ENCODE peak calls at places on chromosomes 5 and 9, in four cellular contexts. A is WTC11, U is HEK293T, Y is K562. P is an unnamed sample.

GRCh38 chr9:72527801-72528195 is 6.4 kb downstream of the TMC1 start:
- DNase-seq in A (no peak), Y (no peak), U (no peak), P (no peak)

GRCh38 chr5:142717582-142718215 is 31.8 kb upstream of the FGF1 start:
- DNase-seq in A (no peak), Y (peak; percentile 30), U (peak; percentile 35), P (peak; percentile 52)

GRCh38 chr5:145244788-145245187 is 590.4 kb downstream of the PRELID2 start:
- DNase-seq in U (no peak), Y (no peak), A (no peak), P (no peak)

GRCh38 chr9:113853333-113853732 is 22.8 kb upstream of the ZNF618 start:
- DNase-seq in U (peak; percentile 19), A (peak; percentile 36), Y (peak; percentile 21), P (peak; percentile 28)

GRCh38 chr9:135036861-135037465 is 50.5 kb upstream of the OLFM1 start:
- DNase-seq in Y (no peak), U (no peak), A (no peak), P (no peak)

GRCh38 chr9:92455217-92455616 is 27.1 kb downstream of the ASPN start:
- DNase-seq in Y (peak; percentile 30), A (peak; percentile 26), U (peak; percentile 38), P (peak; percentile 20)

GRCh38 chr5:14110680-14111079 is 32.5 kb upstream of the TRIO start:
- DNase-seq in U (no peak), A (no peak), Y (no peak), P (no peak)

GRCh38 chr9:134391319-134392231 is 65.3 kb downstream of the RXRA start:
- DNase-seq in U (no peak), Y (no peak), A (no peak), P (no peak)

GRCh38 chr9:133708770-133709611 is 29.2 kb downstream of the SARDH start:
- DNase-seq in A (peak; percentile 29), Y (no peak), U (no peak), P (no peak)

GRCh38 chr5:10459080-10460055 is 17.7 kb downstream of the ROPN1L start:
- DNase-seq in Y (no peak), A (no peak), U (no peak), P (no peak)

GRCh38 chr5:10461904-10462542 is 20.3 kb downstream of the ROPN1L start:
- DNase-seq in Y (no peak), U (no peak), A (no peak), P (no peak)

GRCh38 chr5:10461041-10461440 is 19.4 kb downstream of the ROPN1L start:
- DNase-seq in U (no peak), Y (no peak), A (no peak), P (no peak)

GRCh38 chr5:10457682-10458574 is 16.2 kb downstream of the ROPN1L start:
- DNase-seq in A (no peak), Y (peak; percentile 35), U (no peak), P (no peak)

DNA sequence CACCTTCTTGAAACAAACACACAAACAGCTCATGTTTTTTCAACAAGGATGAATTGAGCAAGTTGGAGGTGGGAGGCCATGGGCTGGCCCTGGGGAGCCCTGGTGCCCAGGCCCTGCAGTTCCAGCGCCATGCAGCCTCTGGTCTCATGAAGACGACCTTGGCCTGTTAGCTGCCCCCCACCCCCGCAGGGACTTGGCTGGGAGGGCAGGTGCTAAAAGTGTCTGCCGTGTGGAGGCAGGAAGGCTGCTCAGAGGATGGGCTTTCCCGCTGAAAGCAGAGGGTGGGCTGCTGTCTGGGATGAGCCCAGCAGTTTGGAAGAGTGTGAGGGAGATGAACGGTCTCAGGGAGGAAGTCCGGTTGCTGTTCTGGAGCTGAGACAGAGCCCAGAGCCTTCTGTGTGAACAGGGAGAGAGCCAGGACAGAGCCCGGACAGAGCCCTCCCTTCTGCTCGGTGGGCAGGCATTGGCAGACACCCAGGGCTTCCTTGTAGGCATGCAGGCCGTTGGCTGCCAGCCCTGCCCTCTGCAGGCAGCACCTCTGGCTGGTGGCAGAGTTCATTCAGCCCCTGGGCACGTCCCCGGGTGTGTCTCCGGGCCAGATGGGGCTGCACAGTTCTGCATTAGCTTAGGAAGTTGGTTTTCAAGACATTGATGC is 18.7 kb downstream of the ROPN1L start:
- DNase-seq in A (no peak), Y (no peak), U (no peak), P (no peak)
- TF ChIP-seq ELF4 in A (no peak), Y (no peak), U (no peak), P (no peak)

GRCh38 chr9:9846538-9846937 is 766.3 kb downstream of the PTPRD start:
- DNase-seq in U (no peak), Y (no peak), A (no peak), P (no peak)

GRCh38 chr9:9847750-9848149 is 765.1 kb downstream of the PTPRD start:
- DNase-seq in Y (no peak), A (no peak), U (no peak), P (no peak)
- TF ChIP-seq ELF4 in Y (no peak), A (no peak), U (no peak), P (no peak)

GRCh38 chr9:124088476-124088837 is 76.9 kb downstream of the LHX2 start:
- DNase-seq in A (no peak), U (peak; percentile 25), Y (no peak), P (no peak)
- TF ChIP-seq ELF4 in A (no peak), U (no peak), Y (no peak), P (no peak)

DNA sequence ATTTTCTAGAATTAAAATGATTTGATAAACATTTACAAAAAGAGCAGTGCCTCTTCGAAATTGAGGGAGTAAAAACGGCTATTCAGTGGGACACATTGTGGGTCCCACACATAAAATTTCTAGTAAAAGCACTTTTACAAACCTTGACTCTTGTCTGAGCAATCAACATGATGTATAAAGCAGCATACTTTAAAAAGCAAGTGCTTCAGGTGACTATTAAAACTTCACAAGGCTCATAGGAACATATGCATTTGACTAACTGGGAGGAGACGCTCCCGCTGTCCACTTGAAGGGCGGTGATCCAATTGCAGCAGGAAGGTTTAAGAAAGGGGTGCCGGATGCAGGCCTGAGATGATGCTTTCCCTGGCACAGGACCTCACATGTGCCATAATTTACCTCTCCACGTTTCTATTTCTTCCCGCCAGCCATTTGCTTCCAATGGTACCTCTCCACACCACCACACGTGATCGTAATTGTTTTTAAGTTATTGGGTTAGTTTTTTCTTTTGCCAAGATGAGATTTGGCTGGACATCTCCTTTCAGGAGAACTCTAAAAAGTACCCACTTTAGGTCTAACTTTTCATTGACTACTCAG is 1.8 kb downstream of the MCTP1 start:
- DNase-seq in Y (no peak), U (no peak), A (no peak), P (no peak)
- TF ChIP-seq ELF4 in Y (no peak), U (no peak), A (no peak), P (no peak)

GRCh38 chr9:100083448-100084144 is 15.2 kb downstream of the ERP44 start:
- DNase-seq in Y (no peak), A (no peak), U (no peak), P (no peak)

GRCh38 chr9:100084145-100084478 is 14.7 kb downstream of the ERP44 start:
- DNase-seq in A (no peak), U (no peak), Y (peak; percentile 50), P (no peak)

GRCh38 chr9:100086097-100086496 is 12.7 kb downstream of the ERP44 start:
- DNase-seq in A (no peak), Y (no peak), U (no peak), P (no peak)

GRCh38 chr9:100084734-100085133 is 14.1 kb downstream of the ERP44 start:
- DNase-seq in U (no peak), A (no peak), Y (no peak), P (no peak)

DNA sequence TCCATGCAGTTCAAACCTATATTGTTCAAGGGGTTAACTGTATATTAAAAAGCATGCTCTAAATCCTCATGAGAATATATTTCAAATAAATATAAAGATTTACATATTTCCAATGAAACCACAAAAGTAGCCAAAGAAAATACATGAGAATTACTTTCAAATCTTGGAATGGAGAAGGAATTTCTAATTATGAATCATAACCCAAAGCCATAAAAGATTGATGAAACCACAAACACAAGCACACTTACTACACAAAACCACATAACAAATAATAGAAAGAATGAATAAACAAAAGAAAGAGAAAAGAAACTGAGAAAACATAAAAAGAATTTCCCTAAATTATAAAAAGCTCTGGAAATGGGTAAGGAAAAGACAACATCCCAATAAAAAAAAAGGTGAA is 16.0 kb downstream of the ERP44 start:
- DNase-seq in Y (no peak), U (no peak), A (no peak), P (no peak)
- TF ChIP-seq ELF4 in Y (no peak), U (no peak), A (no peak), P (no peak)

GRCh38 chr9:27586200-27586599 is 12.9 kb upstream of the C9orf72 start:
- DNase-seq in Y (no peak), A (no peak), U (no peak), P (no peak)
- TF ChIP-seq ELF4 in Y (no peak), A (no peak), U (no peak), P (no peak)

GRCh38 chr5:180010636-180011035 is 60.9 kb downstream of the RNF130 start:
- DNase-seq in A (no peak), Y (no peak), U (no peak), P (no peak)
- TF ChIP-seq ELF4 in A (no peak), Y (no peak), U (no peak), P (no peak)

DNA sequence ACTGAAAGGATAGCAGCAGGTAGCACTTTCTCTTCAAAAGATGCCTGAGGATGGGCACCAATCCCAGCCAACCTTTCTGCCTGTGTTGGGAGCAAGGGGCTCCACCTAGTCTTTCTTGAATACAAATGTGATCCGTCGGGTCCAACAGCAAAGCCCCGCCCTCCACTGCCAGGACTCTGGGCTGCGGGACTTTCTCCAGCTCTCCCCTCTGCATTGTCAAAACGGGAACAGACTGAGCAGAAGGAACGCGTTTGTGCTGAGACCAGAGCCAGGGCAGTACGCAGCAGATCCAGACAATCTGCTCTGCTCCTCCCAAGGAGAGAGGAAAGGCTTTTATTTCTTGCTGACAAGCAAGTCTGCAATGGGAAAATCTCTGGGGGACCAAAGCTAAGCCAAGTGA is 139.7 kb downstream of the SEC61B start:
- DNase-seq in U (no peak), A (peak; percentile 45), Y (no peak), P (no peak)
- TF ChIP-seq ELF4 in U (no peak), A (no peak), Y (no peak), P (no peak)